ENCODE peak calls at places on chromosomes 11 and 22, in five cellular contexts. Q is kidney epithelial cell, R is epithelial cell of esophagus, Y is fibroblast of the aortic adventitia, I is HFF-Myc. H is an unnamed sample.

GRCh38 chr11:86749861-86750401 is 50.4 kb upstream of the PRSS23 start:
- DNase-seq in Q (no peak), R (no peak), Y (peak), I (no peak), H (no peak)

GRCh38 chr22:39297490-39298193 is 21.8 kb downstream of the RPL3 start:
- DNase-seq in Q (no peak), R (no peak), Y (no peak), I (no peak), H (no peak)

GRCh38 chr11:115930886-115931537 is 426.8 kb upstream of the CADM1 start:
- DNase-seq in Q (no peak), R (no peak), Y (no peak), I (no peak), H (no peak)

GRCh38 chr22:42800731-42801536 is 56.1 kb downstream of the ARFGAP3 start:
- DNase-seq in Q (no peak), R (no peak), Y (no peak), I (no peak), H (no peak)

GRCh38 chr22:45218974-45219373 is 21.7 kb downstream of the KIAA0930 start:
- DNase-seq in Q (no peak), R (no peak), Y (no peak), I (no peak), H (peak)

GRCh38 chr11:95337175-95337957 is 106.4 kb upstream of the SESN3 start:
- DNase-seq in Q (no peak), R (peak), Y (peak), I (peak), H (peak)

GRCh38 chr11:68150029-68150428 is 28.8 kb upstream of the CHKA start:
- DNase-seq in Q (no peak), R (peak), Y (peak), I (no peak), H (no peak)

GRCh38 chr11:16925495-16926065 is 88.6 kb downstream of the PLEKHA7 start:
- DNase-seq in Q (no peak), R (peak), Y (no peak), I (no peak), H (no peak)

GRCh38 chr11:107780775-107781174 is 68.9 kb upstream of the SLN start:
- DNase-seq in Q (no peak), R (peak), Y (peak), I (no peak), H (no peak)

GRCh38 chr11:120135838-120136237 is 2.1 kb downstream of the TRIM29 start:
- DNase-seq in Q (no peak), R (peak), Y (no peak), I (no peak), H (no peak)

GRCh38 chr11:124712392-124712791 is 27.4 kb upstream of the NRGN start:
- DNase-seq in Q (no peak), R (no peak), Y (no peak), I (no peak), H (no peak)

GRCh38 chr22:41925783-41926460 is 684 bp downstream of the TNFRSF13C start:
- DNase-seq in Q (no peak), R (peak), Y (no peak), I (no peak), H (no peak)

GRCh38 chr22:37784829-37785495 is 22.8 kb upstream of the GCAT start:
- DNase-seq in Q (no peak), R (peak), Y (no peak), I (no peak), H (no peak)

GRCh38 chr11:45318516-45318915 is 32.4 kb upstream of the SYT13 start:
- DNase-seq in Q (no peak), R (no peak), Y (no peak), I (no peak), H (no peak)

GRCh38 chr11:2944953-2945756 is 15.9 kb upstream of the PHLDA2 start:
- DNase-seq in Q (peak), R (peak), Y (peak), I (no peak), H (no peak)

GRCh38 chr11:120575461-120575860 is 63.9 kb downstream of the GRIK4 start:
- DNase-seq in Q (no peak), R (no peak), Y (no peak), I (no peak), H (no peak)

DNA sequence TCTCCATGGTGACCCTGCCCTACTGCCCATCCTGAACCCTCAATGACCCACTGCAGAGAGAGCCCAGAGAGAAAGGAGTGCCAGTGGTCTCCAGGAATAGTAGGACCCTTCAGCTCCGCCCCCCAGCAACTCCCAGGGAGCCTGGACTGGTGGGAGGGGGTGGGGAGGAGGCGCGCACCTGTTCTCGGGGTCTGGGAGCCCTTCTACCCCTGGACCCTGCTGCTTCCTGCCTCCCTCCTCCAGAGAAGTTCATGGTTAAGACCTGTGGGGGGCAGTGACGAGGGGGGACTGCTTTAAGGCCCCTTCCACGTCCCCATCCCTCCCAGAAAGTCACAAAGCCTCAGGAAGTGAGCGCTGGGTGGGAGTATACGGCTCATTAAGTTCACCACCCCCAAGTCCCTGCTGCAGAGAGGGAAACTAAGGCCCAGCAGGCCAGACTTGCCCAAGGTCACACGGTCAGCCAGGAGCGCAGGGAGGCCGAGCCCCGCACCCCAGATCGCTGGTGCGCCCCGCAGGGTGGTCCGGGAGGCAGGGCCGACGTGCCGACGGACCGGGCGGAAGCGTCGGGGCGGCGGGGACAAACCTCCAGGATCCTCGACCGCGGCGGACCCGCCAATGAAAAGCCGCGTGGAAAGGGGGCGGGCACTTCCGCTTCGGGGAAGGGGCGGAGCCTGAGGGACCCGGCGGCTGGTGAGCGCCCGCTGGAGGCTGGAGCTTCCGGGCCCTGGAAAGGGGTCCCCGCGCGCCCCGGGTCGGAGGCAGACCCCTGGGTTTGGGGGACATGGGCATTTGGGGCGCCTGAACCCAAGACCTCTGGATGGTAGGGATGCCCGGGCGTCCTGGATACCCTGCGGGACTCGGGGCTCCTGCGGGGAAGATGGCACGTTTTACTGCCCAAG is at the start of the genes NUDT22 and TRPT1:
- DNase-seq in Q (no peak), R (peak), Y (peak), I (no peak), H (peak)
- TF ChIP-seq CTCF in Q (peak), R (peak), Y (peak), I (no peak), H (peak)

GRCh38 chr11:1896895-1897294 is 5.2 kb upstream of the PRR33 start:
- DNase-seq in Q (no peak), R (no peak), Y (no peak), I (no peak), H (no peak)
- H3K4me3 ChIP-seq in Q (no peak), R (no peak), Y (no peak), I (no peak), H (peak)

GRCh38 chr11:10518123-10518522 is 22.9 kb downstream of the RNF141 start:
- DNase-seq in Q (no peak), R (peak), Y (no peak), I (no peak), H (no peak)

GRCh38 chr11:10515418-10515817 is 25.6 kb downstream of the RNF141 start:
- DNase-seq in Q (no peak), R (no peak), Y (no peak), I (no peak), H (no peak)

GRCh38 chr11:10511046-10511711 is 29.8 kb downstream of the RNF141 start:
- DNase-seq in Q (no peak), R (no peak), Y (no peak), I (no peak), H (no peak)

GRCh38 chr11:10514713-10515112 is 26.3 kb downstream of the RNF141 start:
- DNase-seq in Q (no peak), R (no peak), Y (peak), I (no peak), H (no peak)

GRCh38 chr11:10514210-10514609 is 26.8 kb downstream of the RNF141 start:
- DNase-seq in Q (no peak), R (peak), Y (peak), I (no peak), H (no peak)
- TF ChIP-seq CTCF in Q (no peak), R (peak), Y (peak), I (no peak), H (no peak)

DNA sequence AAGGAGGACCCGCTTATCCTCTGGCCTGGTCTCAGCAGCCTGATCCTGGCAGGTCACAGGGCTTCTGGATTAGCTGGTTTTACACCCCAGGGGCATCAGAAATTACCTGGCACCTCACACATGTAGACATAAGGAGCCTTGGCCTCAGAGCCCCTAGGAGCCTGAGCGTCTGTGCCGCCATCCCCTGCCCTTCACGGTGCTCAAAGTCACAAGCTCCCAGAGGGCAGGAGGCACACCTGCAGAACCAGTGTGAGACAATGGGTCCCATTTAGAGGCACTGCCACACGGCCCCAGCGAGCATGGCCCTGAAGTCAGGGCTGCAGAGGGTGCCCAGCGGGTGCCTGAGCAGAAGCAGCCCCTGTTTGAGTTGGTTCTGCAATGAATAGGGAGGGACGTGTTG is 3.9 kb downstream of the DGKZ start:
- DNase-seq in Q (no peak), R (no peak), Y (no peak), I (no peak), H (no peak)
- H3K4me3 ChIP-seq in Q (no peak), R (no peak), Y (no peak), I (no peak), H (no peak)

GRCh38 chr11:58900479-58901420 is 38.5 kb upstream of the GLYATL1 start:
- DNase-seq in Q (no peak), R (peak), Y (peak), I (no peak), H (peak)
- TF ChIP-seq CTCF in Q (peak), R (peak), Y (peak), I (peak), H (peak)

GRCh38 chr11:20363500-20364411 is at the start of gene HTATIP2:
- DNase-seq in Q (no peak), R (peak), Y (peak), I (no peak), H (no peak)

GRCh38 chr11:20369816-20370215 is 6.3 kb downstream of the HTATIP2 start:
- DNase-seq in Q (no peak), R (no peak), Y (no peak), I (no peak), H (no peak)

GRCh38 chr11:20364412-20364792 is 888 bp downstream of the HTATIP2 start:
- DNase-seq in Q (no peak), R (no peak), Y (no peak), I (no peak), H (no peak)

GRCh38 chr11:20368441-20368840 is 4.9 kb downstream of the HTATIP2 start:
- DNase-seq in Q (no peak), R (peak), Y (no peak), I (no peak), H (no peak)

DNA sequence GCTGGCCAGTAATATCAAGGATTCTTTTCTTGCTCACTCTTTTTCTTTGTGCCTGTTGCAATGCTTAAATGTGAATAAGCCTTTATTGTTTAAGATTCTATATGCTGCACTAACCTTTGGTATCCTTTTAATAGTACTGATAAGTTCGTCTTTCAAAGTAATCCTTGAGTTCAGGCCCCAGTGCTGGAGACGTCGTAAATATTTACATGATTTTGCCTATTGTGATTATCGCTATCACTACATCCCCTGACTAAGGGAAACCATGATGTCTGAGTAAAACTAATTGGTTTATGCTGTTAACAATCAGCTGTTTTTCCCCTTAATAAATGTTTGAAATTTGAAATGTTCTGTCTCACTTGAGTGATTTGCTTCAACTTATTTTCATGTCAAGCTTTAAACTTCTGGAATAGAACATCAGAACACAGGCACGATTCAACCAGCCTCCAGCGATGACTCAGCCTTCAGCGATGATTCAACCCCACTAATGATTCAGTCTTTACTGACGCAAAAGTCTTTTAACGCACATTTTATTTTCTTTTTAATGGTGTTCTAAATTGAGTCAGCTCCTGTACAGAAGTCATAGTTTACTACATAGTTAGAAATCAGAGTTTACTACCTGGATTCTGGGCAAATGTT is 3.9 kb downstream of the HTATIP2 start:
- DNase-seq in Q (peak), R (peak), Y (peak), I (peak), H (no peak)
- H3K4me3 ChIP-seq in Q (no peak), R (no peak), Y (no peak), I (no peak), H (no peak)